ENCODE peak calls at places on chromosome 7, in four cellular contexts. S is K562, U is HCT116, W is HepG2. E is an unnamed sample.

GRCh38 chr7:21318190-21318915 is 109.5 kb upstream of the SP4 start:
- DNase-seq in U (no peak), W (no peak), S (no peak), E (no peak)

GRCh38 chr7:106820321-106821217 is 44.5 kb upstream of the PIK3CG start:
- DNase-seq in U (no peak), W (no peak), S (no peak), E (no peak)

GRCh38 chr7:146635200-146636032 is 518.8 kb downstream of the CNTNAP2 start:
- DNase-seq in S (no peak), U (no peak), W (no peak), E (no peak)

GRCh38 chr7:22860784-22861482 is 38.3 kb upstream of the TOMM7 start:
- DNase-seq in S (peak), U (no peak), W (peak), E (no peak)

GRCh38 chr7:55657654-55658053 is 85.4 kb upstream of the VOPP1 start:
- DNase-seq in U (no peak), S (no peak), W (no peak), E (no peak)

GRCh38 chr7:85095357-85095756 is 91.5 kb downstream of the SEMA3D start:
- DNase-seq in W (no peak), U (no peak), S (no peak), E (no peak)

GRCh38 chr7:97377713-97378112 is 260.2 kb downstream of the SDHAF3 start:
- DNase-seq in S (no peak), U (no peak), W (no peak), E (no peak)

GRCh38 chr7:23356168-23356567 is 57.0 kb downstream of the MALSU1 start:
- DNase-seq in S (no peak), U (no peak), W (no peak), E (no peak)

GRCh38 chr7:155466142-155466813 is 8.3 kb downstream of the EN2 start:
- DNase-seq in W (no peak), S (no peak), U (no peak), E (no peak)

GRCh38 chr7:57496395-57496794 is 46.4 kb downstream of the ZNF716 start:
- DNase-seq in W (no peak), U (no peak), S (no peak), E (no peak)

GRCh38 chr7:149811221-149811620 is 27.0 kb upstream of the ZNF862 start:
- DNase-seq in W (no peak), U (no peak), S (peak), E (no peak)

GRCh38 chr7:27678617-27679260 is 16.1 kb upstream of the HIBADH start:
- DNase-seq in S (no peak), U (no peak), W (peak), E (no peak)

GRCh38 chr7:27680610-27681009 is 17.9 kb upstream of the HIBADH start:
- DNase-seq in U (no peak), S (no peak), W (no peak), E (no peak)

DNA sequence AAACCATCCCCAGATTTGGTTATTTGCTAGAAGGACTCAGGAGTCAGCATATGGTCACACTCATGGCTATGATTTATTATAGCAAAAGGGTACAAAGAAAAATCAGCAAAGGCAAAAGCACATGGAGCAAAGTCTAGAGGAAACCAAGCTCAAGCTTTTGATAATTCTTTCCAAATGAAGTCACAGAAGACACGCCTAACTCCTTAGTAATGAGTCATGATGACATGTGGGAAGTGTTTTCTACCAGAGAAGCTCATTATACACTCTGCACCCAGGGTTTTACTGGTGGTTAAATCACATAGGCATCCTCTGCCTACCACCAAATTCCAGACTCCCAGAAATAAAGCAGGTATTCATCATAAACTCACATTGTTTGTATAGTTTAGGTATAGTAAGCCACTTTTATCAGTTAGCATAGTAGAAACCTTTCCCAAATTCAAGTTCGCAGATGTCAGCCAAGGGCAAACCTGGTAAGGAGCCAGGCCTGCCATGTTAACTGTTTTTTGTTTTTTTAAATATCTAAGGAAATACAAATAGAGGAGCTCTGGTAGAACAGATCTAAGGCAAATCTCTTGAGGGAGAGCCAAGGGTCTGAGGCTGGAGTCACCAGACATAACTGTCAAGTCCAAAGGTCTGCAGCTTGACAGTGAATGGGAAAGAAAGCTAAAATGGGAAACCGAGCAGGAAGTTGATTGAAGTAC is 15.4 kb upstream of the HIBADH start:
- DNase-seq in S (peak), W (peak), U (peak), E (peak)
- TF ChIP-seq TCF7L2 in S (no peak), W (no peak), U (no peak), E (no peak)

DNA sequence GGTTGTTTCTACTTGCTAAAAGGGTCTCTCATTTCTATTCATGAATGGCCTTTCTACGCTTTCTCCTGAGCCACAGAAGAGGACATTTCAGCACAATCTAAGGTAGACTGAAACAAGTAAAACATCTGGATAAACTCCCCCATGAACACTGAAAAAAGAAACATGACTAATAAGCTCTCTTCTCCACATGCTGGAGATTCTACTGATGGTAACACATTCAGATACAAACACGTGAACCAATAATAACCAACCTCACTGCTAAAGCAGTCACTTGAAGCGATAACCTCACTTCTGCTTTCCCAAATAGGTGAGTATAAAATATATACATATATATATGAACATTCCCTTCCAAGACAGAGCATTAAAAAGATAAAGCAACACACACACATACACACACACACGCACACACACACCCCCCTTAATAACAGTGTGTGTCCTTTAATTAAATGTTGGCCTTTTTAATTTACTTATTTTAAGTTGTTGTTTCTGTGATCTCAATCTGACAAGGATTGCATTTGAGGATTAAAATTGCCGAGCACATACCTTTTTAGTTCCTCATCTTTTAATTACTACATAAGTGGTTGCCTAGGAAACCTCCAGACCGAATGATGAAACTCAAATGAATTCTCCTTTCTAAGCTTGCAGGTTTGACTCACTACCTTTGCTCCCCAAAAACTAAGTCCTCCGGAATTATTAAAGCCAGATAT is 292.4 kb upstream of the KLF14 start:
- DNase-seq in W (no peak), U (no peak), S (no peak), E (no peak)
- TF ChIP-seq TCF7L2 in W (no peak), U (no peak), S (no peak), E (no peak)

GRCh38 chr7:2929321-2930201 is 85.5 kb upstream of the GNA12 start:
- DNase-seq in W (no peak), U (no peak), S (no peak), E (no peak)
- TF ChIP-seq TCF7L2 in W (no peak), U (no peak), S (no peak), E (no peak)

GRCh38 chr7:16400896-16401275 is 20.5 kb downstream of the CRPPA start:
- DNase-seq in S (no peak), W (no peak), U (no peak), E (no peak)
- TF ChIP-seq TCF7L2 in S (no peak), W (no peak), U (no peak), E (no peak)

DNA sequence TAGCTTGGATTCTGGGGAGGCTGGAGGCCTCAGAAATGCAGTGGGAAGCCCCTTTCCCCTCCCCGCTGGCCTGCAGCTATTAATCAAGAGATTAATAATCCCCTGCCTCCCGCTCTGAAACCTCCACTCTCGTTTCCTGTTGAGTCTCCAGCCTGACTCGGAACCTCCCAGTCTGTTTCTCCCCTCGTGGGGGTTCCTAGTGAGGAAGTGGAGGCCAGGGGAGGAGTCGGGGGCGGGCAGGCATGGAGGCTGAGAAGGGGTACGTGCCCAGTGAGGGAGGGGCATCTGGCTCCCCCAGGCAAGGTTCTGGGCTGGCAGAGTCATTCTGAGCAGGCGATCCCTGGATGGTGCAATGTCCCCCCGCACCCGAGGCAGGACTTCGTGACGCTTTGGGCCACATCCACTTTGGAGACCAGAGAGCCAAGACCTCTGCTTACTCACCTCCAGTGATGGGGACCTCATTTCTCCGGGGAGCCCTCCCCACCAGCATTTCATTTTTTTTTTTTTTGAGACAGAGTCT is 73.6 kb downstream of the COL26A1 start:
- DNase-seq in S (no peak), U (no peak), W (no peak), E (no peak)
- TF ChIP-seq TCF7L2 in S (no peak), U (no peak), W (no peak), E (no peak)

DNA sequence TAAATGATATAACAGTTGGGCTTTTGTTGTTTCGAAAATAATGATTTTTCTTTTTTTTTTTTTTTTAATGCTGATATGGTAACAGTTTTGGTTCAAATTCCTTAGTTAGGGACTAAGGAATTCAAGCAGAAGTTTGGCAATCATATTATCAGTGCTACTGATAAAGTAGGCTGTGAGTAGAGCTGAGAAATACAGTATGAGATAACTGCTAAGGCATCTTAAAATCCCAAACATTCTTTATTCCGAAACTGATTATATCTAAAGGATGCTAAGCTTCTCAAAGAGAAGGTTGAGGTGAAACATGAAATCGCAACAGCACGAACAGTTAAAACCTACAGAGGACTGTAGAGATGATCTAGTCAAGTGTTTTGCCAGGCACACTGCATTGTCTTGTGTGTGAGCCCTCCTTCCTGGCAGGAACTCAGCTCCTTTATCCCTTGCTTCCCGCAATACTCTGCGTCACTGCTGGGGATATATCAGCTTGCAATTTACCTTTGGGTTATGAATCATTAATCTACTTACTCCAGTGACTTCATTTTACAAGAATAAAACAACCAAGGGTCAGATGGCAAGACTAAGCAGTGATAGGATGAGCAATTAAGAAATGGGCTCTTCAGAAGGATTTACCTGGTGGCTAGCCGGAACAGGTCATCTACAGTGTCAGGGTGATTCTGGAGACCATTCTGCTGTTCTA is 36.7 kb downstream of the IRF5 start:
- DNase-seq in W (no peak), U (no peak), S (no peak), E (no peak)
- TF ChIP-seq TCF7L2 in W (no peak), U (no peak), S (no peak), E (no peak)